ENCODE peak calls at places on chromosomes 11 and 22, in six cellular contexts. E is cardiac muscle cell, M is MM.1S, R is astrocyte of the cerebellum, C is dorsolateral prefrontal cortex, G is fibroblast of lung. Q is an unnamed sample.

GRCh38 chr22:32758866-32759385 is 42.6 kb upstream of the TIMP3 start:
- DNase-seq in R (no peak), E (no peak), G (no peak), M (no peak), C (no peak), Q (no peak)

GRCh38 chr11:101091781-101092180 is 37.8 kb downstream of the PGR start:
- DNase-seq in E (no peak), C (no peak), G (no peak), R (no peak), M (no peak), Q (no peak)

GRCh38 chr11:102172127-102172848 is 62.0 kb downstream of the YAP1 start:
- DNase-seq in E (no peak), R (no peak), G (peak; percentile 80), M (no peak), C (no peak), Q (no peak)

GRCh38 chr11:131767421-131767820 is 397.0 kb downstream of the NTM start:
- DNase-seq in E (no peak), M (no peak), C (no peak), G (peak; percentile 22), R (no peak), Q (no peak)

GRCh38 chr11:9901931-9902330 is 238.1 kb downstream of the SWAP70 start:
- DNase-seq in G (no peak), M (no peak), R (no peak), E (peak; percentile 9), C (no peak), Q (no peak)

GRCh38 chr11:31873115-31873514 is 62.0 kb upstream of the PAX6 start:
- DNase-seq in E (no peak), R (no peak), G (no peak), M (no peak), C (no peak), Q (no peak)

GRCh38 chr22:28711820-28712777 is 29.5 kb downstream of the CHEK2 start:
- DNase-seq in M (no peak), G (peak; percentile 98), E (no peak), R (peak; percentile 72), C (no peak), Q (peak; percentile 93)

GRCh38 chr11:66704659-66705360 is 24.2 kb downstream of the SPTBN2 start:
- DNase-seq in R (no peak), G (no peak), E (no peak), C (no peak), M (no peak), Q (no peak)

GRCh38 chr11:43988040-43988793 is 45.8 kb downstream of the C11orf96 start:
- DNase-seq in R (peak; percentile 27), M (no peak), C (no peak), E (peak; percentile 54), G (peak; percentile 29), Q (peak; percentile 65)

GRCh38 chr11:17651681-17652080 is 67.7 kb upstream of the MYOD1 start:
- DNase-seq in E (no peak), M (no peak), G (no peak), C (no peak), R (no peak), Q (no peak)

GRCh38 chr11:124174001-124174400 is 9.1 kb upstream of the OR10D3 start:
- DNase-seq in C (no peak), E (peak; percentile 57), R (peak; percentile 81), M (peak; percentile 56), G (peak; percentile 82), Q (peak; percentile 49)

GRCh38 chr11:124177344-124177743 is 5.8 kb upstream of the OR10D3 start:
- DNase-seq in C (no peak), R (no peak), E (no peak), G (no peak), M (no peak), Q (no peak)

GRCh38 chr11:124183045-124183444 is at the start of gene OR10D3:
- DNase-seq in E (no peak), M (no peak), R (no peak), G (no peak), C (no peak), Q (no peak)

DNA sequence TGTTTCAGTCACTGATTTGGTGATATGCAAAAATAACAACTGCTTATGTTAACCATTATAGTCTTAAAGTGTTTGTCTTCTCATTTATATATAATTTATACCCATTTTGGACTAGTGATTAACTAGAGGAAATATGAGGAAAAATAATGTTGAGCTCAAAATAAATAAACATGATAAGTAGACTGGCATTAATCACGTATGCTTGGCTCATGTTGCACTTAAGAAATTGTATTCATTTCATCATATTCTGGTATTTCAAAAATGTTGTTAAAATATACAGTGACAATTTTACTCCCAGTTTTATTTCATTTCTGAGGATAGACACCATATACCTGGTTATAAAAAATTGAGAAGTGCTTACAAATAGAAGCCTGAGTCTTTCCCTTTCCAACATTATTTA is 3.8 kb upstream of the OR10D3 start:
- DNase-seq in R (no peak), M (no peak), C (no peak), G (peak; percentile 26), E (no peak), Q (no peak)
- H3K4me3 ChIP-seq in R (no peak overlapping the region), M (no peak overlapping the region), C (no peak overlapping the region), G (no peak overlapping the region), E (no peak overlapping the region), Q (no peak overlapping the region)

GRCh38 chr22:24247564-24248344 is 2.9 kb upstream of the GGT5 start:
- DNase-seq in C (peak; percentile 63), E (peak; percentile 87), M (peak; percentile 39), G (peak; percentile 98), R (peak; percentile 93), Q (peak; percentile 97)
- H3K4me3 ChIP-seq in C (no peak overlapping the region), E (no peak overlapping the region), M (no peak overlapping the region), G (no peak overlapping the region), R (no peak overlapping the region), Q (peak overlapping the region; percentile 2)

DNA sequence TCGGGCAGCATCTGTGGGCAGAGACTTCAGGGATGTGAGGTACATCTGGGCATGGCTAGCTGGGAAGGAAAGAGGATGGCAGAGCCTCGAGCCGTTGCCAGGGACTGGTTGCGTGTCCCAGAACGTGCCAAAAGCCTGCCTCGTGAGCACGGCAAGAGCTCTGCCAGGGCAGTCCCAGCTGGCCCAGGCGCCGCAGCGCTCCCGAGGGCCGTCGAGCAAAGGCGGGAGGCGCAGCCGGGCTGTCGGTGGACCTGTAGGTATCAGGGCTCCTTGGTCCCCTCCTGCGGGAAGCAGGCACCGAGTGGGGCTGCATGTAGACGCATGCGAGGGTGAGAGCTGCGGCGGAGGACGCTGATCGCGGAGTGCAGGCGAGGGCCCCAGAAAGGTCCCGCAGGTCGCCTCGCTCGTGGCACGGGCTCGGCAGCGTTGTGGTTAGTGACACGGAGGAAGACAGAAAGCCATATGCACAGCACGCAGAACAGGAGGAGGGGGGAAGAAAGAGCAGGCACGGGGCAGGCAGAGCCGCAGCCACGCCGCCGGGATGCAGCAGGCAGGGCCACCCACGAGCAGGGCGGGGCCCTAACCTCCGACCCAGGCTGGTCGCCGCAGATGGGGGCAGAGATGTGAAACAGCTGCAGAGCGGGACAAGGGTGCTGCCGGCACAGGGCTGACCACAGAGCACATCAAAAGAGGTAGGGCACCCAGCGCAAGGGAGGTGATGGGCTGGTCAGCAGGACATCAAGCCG is 18.0 kb downstream of the LSP1 start:
- DNase-seq in M (no peak), G (peak; percentile 47), R (no peak), E (no peak), C (no peak), Q (no peak)
- H3K4me3 ChIP-seq in M (no peak overlapping the region), G (no peak overlapping the region), R (no peak overlapping the region), E (no peak overlapping the region), C (no peak overlapping the region), Q (no peak overlapping the region)

GRCh38 chr11:133796043-133796795 is 49.1 kb downstream of the SPATA19 start:
- DNase-seq in E (no peak), M (no peak), R (no peak), C (no peak), G (no peak), Q (no peak)

GRCh38 chr11:133795088-133795487 is 50.2 kb downstream of the SPATA19 start:
- DNase-seq in M (no peak), G (no peak), E (no peak), C (no peak), R (no peak), Q (no peak)

GRCh38 chr11:133800666-133801065 is 44.6 kb downstream of the SPATA19 start:
- DNase-seq in M (no peak), C (no peak), E (no peak), R (no peak), G (no peak), Q (no peak)

GRCh38 chr11:133794205-133794604 is 51.1 kb downstream of the SPATA19 start:
- DNase-seq in R (no peak), E (no peak), G (no peak), C (no peak), M (no peak), Q (no peak)

DNA sequence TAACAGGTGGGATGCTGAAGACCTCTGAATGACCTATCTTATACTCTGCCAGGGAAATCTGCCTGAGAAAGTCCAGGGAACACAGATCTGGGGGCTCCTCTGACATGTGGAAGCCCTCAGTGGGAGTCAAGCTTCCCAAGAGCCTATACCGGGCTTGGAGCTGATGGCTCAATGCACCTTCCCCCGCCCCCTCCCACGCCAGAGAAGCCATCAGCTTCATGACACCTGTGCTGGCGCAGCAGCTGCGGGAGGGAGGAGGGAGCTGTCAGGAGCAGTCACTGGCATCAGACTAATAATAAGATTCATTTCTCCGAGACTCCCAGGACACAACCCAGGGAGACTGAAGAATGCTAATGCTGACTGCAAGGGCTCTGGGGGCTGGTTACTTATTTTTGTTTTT is 47.8 kb downstream of the SPATA19 start:
- DNase-seq in G (no peak), R (no peak), E (no peak), M (no peak), C (no peak), Q (no peak)
- H3K4me3 ChIP-seq in G (no peak overlapping the region), R (no peak overlapping the region), E (no peak overlapping the region), M (no peak overlapping the region), C (no peak overlapping the region), Q (no peak overlapping the region)

DNA sequence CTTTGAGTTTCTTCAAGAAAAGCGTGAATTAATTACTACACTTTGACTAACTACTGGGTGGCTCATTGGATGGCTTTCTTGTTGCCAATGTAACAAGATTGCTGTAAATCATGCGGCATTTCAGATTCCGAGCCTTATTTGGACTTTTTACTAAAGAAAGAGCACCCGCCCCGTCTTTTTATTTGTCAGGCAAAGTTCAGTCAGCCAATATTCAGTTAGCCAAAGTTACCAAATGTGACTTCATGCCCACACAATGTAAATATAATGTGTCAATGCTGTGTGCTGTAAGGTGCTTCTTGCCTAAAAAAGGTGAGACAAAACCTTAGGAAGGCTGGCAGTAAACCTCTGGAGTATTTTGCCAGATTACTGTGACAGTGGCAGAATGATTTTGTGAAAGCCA is 14.8 kb downstream of the FLI1 start:
- DNase-seq in M (no peak), R (no peak), E (no peak), G (no peak), C (no peak), Q (no peak)
- H3K4me3 ChIP-seq in M (no peak overlapping the region), R (no peak overlapping the region), E (no peak overlapping the region), G (no peak overlapping the region), C (no peak overlapping the region), Q (no peak overlapping the region)

GRCh38 chr22:23071163-23072034 is 1.1 kb downstream of the GNAZ start:
- DNase-seq in E (no peak), C (peak; percentile 20), G (no peak), M (no peak), R (no peak), Q (no peak)
- H3K4me3 ChIP-seq in E (peak overlapping the region; percentile 48), C (peak overlapping the region; percentile 74), G (no peak overlapping the region), M (peak overlapping the region; percentile 77), R (peak overlapping the region; percentile 49), Q (peak overlapping the region; percentile 54)